ENCODE peak calls at places on chromosomes 3 and 15, in ten cellular contexts. P is activated gamma-delta T cell; R is Calu3; W is neural crest cell; M is posterior cingulate gyrus; U is stromal cell of bone marrow; S is A172; O is endothelial cell of umbilical vein; L is activated T-cell treated with anti-CD3 and anti-CD28 coated beads, Interleukin-2, amount 50 U/mL, for 48 hours; F is NB4. K is an unnamed sample.

GRCh38 chr15:45456212-45457106 is 66.1 kb downstream of the SLC30A4 start:
- DNase-seq in F (peak), P (peak), L (peak), R (peak), U (peak), W (peak), O (peak), M (peak), S (peak), K (no peak)

GRCh38 chr3:106438916-106439315 is 570.1 kb upstream of the CBLB start:
- DNase-seq in L (no peak), P (no peak), S (no peak), R (no peak), W (no peak), U (no peak), F (no peak), O (no peak), M (no peak), K (no peak)

GRCh38 chr15:63872759-63873510 is 39.2 kb upstream of the HERC1 start:
- DNase-seq in U (no peak), L (no peak), M (no peak), O (peak), W (no peak), P (no peak), S (no peak), R (no peak), F (no peak), K (no peak)

GRCh38 chr3:191882289-191882688 is 421.3 kb downstream of the PYDC2 start:
- DNase-seq in P (no peak), L (no peak), F (no peak), O (no peak), W (no peak), U (no peak), M (no peak), R (peak), S (peak), K (no peak)

GRCh38 chr3:159948423-159949140 is 40.1 kb upstream of the IL12A start:
- DNase-seq in O (no peak), L (no peak), U (no peak), M (no peak), W (no peak), R (no peak), F (no peak), P (no peak), S (peak), K (no peak)

GRCh38 chr15:71596672-71597071 is 213.7 kb upstream of the NR2E3 start:
- DNase-seq in S (no peak), W (no peak), L (no peak), R (no peak), O (no peak), U (peak), P (no peak), M (peak), F (no peak), K (no peak)

GRCh38 chr15:89218531-89218930 is 2.8 kb downstream of the RLBP1 start:
- DNase-seq in P (no peak), U (no peak), L (no peak), O (no peak), S (no peak), F (no peak), W (no peak), R (no peak), M (no peak), K (no peak)

GRCh38 chr15:70505971-70506887 is 257.1 kb downstream of the UACA start:
- DNase-seq in W (no peak), U (no peak), O (no peak), M (no peak), L (peak), P (no peak), S (no peak), R (no peak), F (no peak), K (no peak)

GRCh38 chr3:179544981-179545645 is 17.6 kb upstream of the ACTL6A start:
- DNase-seq in U (peak), P (no peak), S (peak), M (no peak), W (no peak), O (no peak), R (no peak), L (no peak), F (no peak), K (no peak)

K was measured in iPS DF 6.9.